ENCODE peak calls at places on chromosomes 11 and 22, in seven cellular contexts. N is progenitor cell of endocrine pancreas, O is amniotic stem cell, P is NCI-H345, R is activated T-cell treated with anti-CD3 and anti-CD28 coated beads for 48 hours, S is H4, I is ACHN. K is an unnamed sample.
A peak's percentile ranks its signal among the peaks of the same experiment; 100 is the strongest.

GRCh38 chr11:112267188-112267591 is 6.5 kb upstream of the PLET1 start:
- DNase-seq in N (no peak), O (no peak), P (no peak), R (no peak), S (no peak), I (no peak), K (no peak)

GRCh38 chr11:80719292-80719646 is 1278.4 kb upstream of the TENM4 start:
- DNase-seq in N (no peak), O (no peak), P (no peak), R (no peak), S (no peak), I (no peak), K (no peak)

GRCh38 chr22:44618400-44618799 is 83.6 kb upstream of the PRR5 start:
- DNase-seq in N (no peak), O (no peak), P (no peak), R (no peak), S (no peak), I (no peak), K (no peak)

GRCh38 chr11:126607776-126608625 is 252.5 kb downstream of the ST3GAL4 start:
- DNase-seq in N (no peak), O (no peak), P (peak; percentile 81), R (no peak), S (no peak), I (no peak), K (no peak)

GRCh38 chr11:103544874-103545273 is 435.6 kb downstream of the DYNC2H1 start:
- DNase-seq in N (no peak), O (no peak), P (no peak), R (no peak), S (peak; percentile 51), I (no peak), K (no peak)

GRCh38 chr11:88434333-88434976 is 96.9 kb upstream of the CTSC start:
- DNase-seq in N (no peak), O (no peak), P (peak; percentile 1), R (no peak), S (no peak), I (no peak), K (no peak)

GRCh38 chr11:115660072-115660805 is 156.0 kb upstream of the CADM1 start:
- DNase-seq in N (no peak), O (no peak), P (no peak), R (no peak), S (no peak), I (no peak), K (no peak)

GRCh38 chr22:30304495-30305244 is 15.4 kb upstream of the CASTOR1 start:
- DNase-seq in N (no peak), O (no peak), P (no peak), R (no peak), S (no peak), I (no peak), K (no peak)

GRCh38 chr11:134592391-134592990 is 180.4 kb upstream of the B3GAT1 start:
- DNase-seq in N (peak; percentile 40), O (no peak), P (no peak), R (peak; percentile 53), S (no peak), I (peak; percentile 37), K (no peak)

GRCh38 chr11:78564037-78564888 is 10.4 kb downstream of the NARS2 start:
- DNase-seq in N (no peak), O (peak; percentile 27), P (peak; percentile 73), R (no peak), S (peak; percentile 49), I (peak; percentile 68), K (no peak)

GRCh38 chr22:20977516-20978170 is 4.5 kb upstream of the LZTR1 start:
- DNase-seq in N (no peak), O (no peak), P (no peak), R (no peak), S (no peak), I (no peak), K (no peak)

GRCh38 chr11:31795706-31796522 is 15.2 kb downstream of the PAX6 start:
- DNase-seq in N (no peak), O (no peak), P (no peak), R (no peak), S (no peak), I (no peak), K (no peak)

GRCh38 chr22:24302591-24302990 is 32.0 kb downstream of the SPECC1L start:
- DNase-seq in N (no peak), O (no peak), P (peak; percentile 77), R (no peak), S (no peak), I (no peak), K (no peak)

GRCh38 chr11:29657709-29658108 is 359.1 kb downstream of the KCNA4 start:
- DNase-seq in N (no peak), O (no peak), P (no peak), R (no peak), S (no peak), I (no peak), K (no peak)

GRCh38 chr22:46609175-46609690 is 11.0 kb upstream of the GRAMD4 start:
- DNase-seq in N (no peak), O (no peak), P (no peak), R (no peak), S (no peak), I (no peak), K (no peak)

GRCh38 chr11:10503777-10504176 is 37.2 kb downstream of the RNF141 start:
- DNase-seq in N (no peak), O (no peak), P (no peak), R (no peak), S (no peak), I (no peak), K (no peak)

GRCh38 chr11:133793271-133793848 is 52.0 kb downstream of the SPATA19 start:
- DNase-seq in N (no peak), O (no peak), P (no peak), R (no peak), S (no peak), I (no peak), K (no peak)

GRCh38 chr22:23380230-23380573 is 199.9 kb downstream of the IGLL1 start:
- DNase-seq in N (no peak), O (no peak), P (peak; percentile 80), R (no peak), S (no peak), I (no peak), K (no peak)

GRCh38 chr22:38788417-38788816 is 5.5 kb downstream of the DNAL4 start:
- DNase-seq in N (no peak), O (peak; percentile 75), P (no peak), R (no peak), S (peak; percentile 93), I (peak; percentile 30), K (peak; percentile 98)

GRCh38 chr11:2259897-2260451 is 10.4 kb downstream of the ASCL2 start:
- DNase-seq in N (no peak), O (no peak), P (no peak), R (no peak), S (no peak), I (no peak), K (no peak)

GRCh38 chr22:46842606-46843005 is 80.2 kb downstream of the TBC1D22A start:
- DNase-seq in N (no peak), O (no peak), P (peak; percentile 89), R (no peak), S (no peak), I (no peak), K (no peak)